ENCODE peak calls at places on chromosomes 5 and 9, in seven cellular contexts. P is posterior cingulate gyrus; K is T-helper 1 cell; N is GM03348; L is stimulated activated CD4-positive, alpha-beta T cell treated with anti-CD3 and anti-CD28 coated beads, Interleukin-1b, Interleukin-23, amount 100 ng/mL, for 24 hours; D is lower leg skin; C is stimulated activated CD8-positive, alpha-beta memory T cell treated with anti-CD3 and anti-CD28 coated beads, Interleukin-4, amount 100 ng/mL, for 1 hour. X is an unnamed sample.

GRCh38 chr5:35861718-35862117 is 5.0 kb downstream of the IL7R start:
- DNase-seq in P (no peak), K (no peak), N (no peak), L (no peak), D (no peak), C (no peak), X (no peak)

GRCh38 chr9:97889941-97890557 is 32.3 kb downstream of the TRMO start:
- DNase-seq in P (peak; percentile 24), K (peak; percentile 45), N (peak; percentile 61), L (peak; percentile 30), D (no peak), C (peak; percentile 40), X (peak; percentile 68)

GRCh38 chr9:129287595-129288305 is 109.7 kb upstream of the IER5L start:
- DNase-seq in P (no peak), K (no peak), N (peak; percentile 2), L (no peak), D (peak; percentile 78), C (no peak), X (no peak)

GRCh38 chr9:722388-722980 is 119.0 kb upstream of the DMRT1 start:
- DNase-seq in P (no peak), K (no peak), N (no peak), L (no peak), D (no peak), C (no peak), X (no peak)

GRCh38 chr5:94916619-94917018 is 298.1 kb downstream of the SLF1 start:
- DNase-seq in P (no peak), K (no peak), N (no peak), L (no peak), D (no peak), C (no peak), X (no peak)

GRCh38 chr9:111878946-111879345 is 17.7 kb upstream of the UGCG start:
- DNase-seq in P (no peak), K (no peak), N (no peak), L (no peak), D (no peak), C (no peak), X (no peak)

GRCh38 chr9:82105729-82106128 is 117.2 kb downstream of the SPATA31D1 start:
- DNase-seq in P (no peak), K (no peak), N (no peak), L (no peak), D (no peak), C (no peak), X (no peak)

GRCh38 chr5:123099514-123100151 is 10.6 kb downstream of the PRDM6 start:
- DNase-seq in P (no peak), K (no peak), N (no peak), L (no peak), D (no peak), C (no peak), X (peak; percentile 23)

GRCh38 chr5:126971455-126972019 is 58.8 kb downstream of the MARCHF3 start:
- DNase-seq in P (no peak), K (no peak), N (peak; percentile 36), L (no peak), D (no peak), C (no peak), X (no peak)

GRCh38 chr5:78320461-78320860 is 26.0 kb upstream of the AP3B1 start:
- DNase-seq in P (no peak), K (no peak), N (peak; percentile 46), L (no peak), D (no peak), C (no peak), X (peak; percentile 35)

GRCh38 chr5:177338251-177339106 is 13.0 kb downstream of the LMAN2 start:
- DNase-seq in P (no peak), K (no peak), N (no peak), L (no peak), D (no peak), C (no peak), X (no peak)

GRCh38 chr5:117455236-117456233 is 880.9 kb upstream of the SEMA6A start:
- DNase-seq in P (no peak), K (no peak), N (no peak), L (no peak), D (peak; percentile 79), C (no peak), X (no peak)

GRCh38 chr5:120103498-120103897 is 360.6 kb upstream of the PRR16 start:
- DNase-seq in P (no peak), K (no peak), N (no peak), L (no peak), D (no peak), C (no peak), X (no peak)

GRCh38 chr5:21709766-21710165 is 1143.4 kb downstream of the CDH12 start:
- DNase-seq in P (no peak), K (no peak), N (no peak), L (no peak), D (no peak), C (no peak), X (no peak)

GRCh38 chr9:114112325-114112724 is 13.2 kb upstream of the KIF12 start:
- DNase-seq in P (no peak), K (no peak), N (peak; percentile 46), L (no peak), D (no peak), C (no peak), X (no peak)

GRCh38 chr9:27430754-27431540 is 93.1 kb upstream of the IFNK start:
- DNase-seq in P (no peak), K (no peak), N (no peak), L (no peak), D (no peak), C (no peak), X (no peak)

GRCh38 chr9:94913550-94913949 is 187.1 kb downstream of the AOPEP start:
- DNase-seq in P (no peak), K (no peak), N (no peak), L (no peak), D (no peak), C (no peak), X (no peak)

GRCh38 chr5:107985144-107985543 is 314.4 kb upstream of the EFNA5 start:
- DNase-seq in P (no peak), K (no peak), N (no peak), L (no peak), D (no peak), C (no peak), X (no peak)

GRCh38 chr5:124669956-124670671 is 76.3 kb downstream of the ZNF608 start:
- DNase-seq in P (no peak), K (no peak), N (peak; percentile 48), L (no peak), D (no peak), C (no peak), X (no peak)

GRCh38 chr5:148255456-148255855 is 13.1 kb upstream of the SPINK13 start:
- DNase-seq in P (no peak), K (no peak), N (no peak), L (no peak), D (no peak), C (no peak), X (no peak)

GRCh38 chr5:125148706-125149105 is 402.3 kb upstream of the ZNF608 start:
- DNase-seq in P (no peak), K (no peak), N (no peak), L (no peak), D (no peak), C (no peak), X (no peak)

GRCh38 chr9:6993531-6993930 is 235.8 kb downstream of the KDM4C start:
- DNase-seq in P (no peak), K (no peak), N (no peak), L (no peak), D (no peak), C (no peak), X (no peak)

GRCh38 chr9:84296146-84296843 is 44.3 kb downstream of the SLC28A3 start:
- DNase-seq in P (no peak), K (no peak), N (peak; percentile 68), L (peak; percentile 19), D (no peak), C (no peak), X (peak; percentile 51)

GRCh38 chr9:129456549-129457324 is 164.2 kb downstream of the C9orf50 start:
- DNase-seq in P (no peak), K (no peak), N (no peak), L (no peak), D (no peak), C (no peak), X (no peak)

GRCh38 chr9:101479337-101480045 is 43.9 kb upstream of the ALDOB start:
- DNase-seq in P (no peak), K (no peak), N (no peak), L (no peak), D (no peak), C (no peak), X (no peak)

GRCh38 chr9:81522721-81523551 is 166.4 kb downstream of the TLE1 start:
- DNase-seq in P (no peak), K (no peak), N (peak; percentile 77), L (no peak), D (no peak), C (no peak), X (peak; percentile 16)

GRCh38 chr5:150585781-150586461 is 54.5 kb upstream of the SYNPO start:
- DNase-seq in P (no peak), K (no peak), N (no peak), L (no peak), D (no peak), C (no peak), X (no peak)

GRCh38 chr5:33254581-33254980 is 186.2 kb upstream of the TARS1 start:
- DNase-seq in P (no peak), K (no peak), N (no peak), L (no peak), D (no peak), C (no peak), X (no peak)

GRCh38 chr5:92641031-92641962 is 939.7 kb downstream of the NR2F1-AS1 start:
- DNase-seq in P (no peak), K (no peak), N (peak; percentile 12), L (no peak), D (no peak), C (no peak), X (no peak)

GRCh38 chr9:136248951-136249880 is 3.6 kb upstream of the QSOX2 start:
- DNase-seq in P (no peak), K (no peak), N (no peak), L (no peak), D (no peak), C (no peak), X (no peak)

GRCh38 chr9:112104401-112104800 is 70.7 kb downstream of the SUSD1 start:
- DNase-seq in P (no peak), K (no peak), N (no peak), L (no peak), D (no peak), C (no peak), X (no peak)

GRCh38 chr5:56814963-56815656 is at the start of gene MAP3K1:
- DNase-seq in P (peak; percentile 58), K (peak; percentile 84), N (peak; percentile 96), L (peak; percentile 63), D (peak; percentile 96), C (peak; percentile 63), X (peak; percentile 90)

GRCh38 chr5:164076571-164076970 is 571.2 kb downstream of the MAT2B start:
- DNase-seq in P (no peak), K (no peak), N (no peak), L (no peak), D (no peak), C (no peak), X (no peak)

GRCh38 chr9:4887556-4887955 is 94.8 kb downstream of the RCL1 start:
- DNase-seq in P (no peak), K (no peak), N (peak; percentile 40), L (no peak), D (no peak), C (no peak), X (no peak)

GRCh38 chr5:180618830-180619562 is 27.7 kb upstream of the SCGB3A1 start:
- DNase-seq in P (no peak), K (peak; percentile 21), N (peak; percentile 68), L (no peak), D (no peak), C (no peak), X (no peak)

GRCh38 chr5:114148253-114148652 is 213.6 kb upstream of the KCNN2 start:
- DNase-seq in P (no peak), K (no peak), N (no peak), L (no peak), D (no peak), C (no peak), X (no peak)

GRCh38 chr5:52840286-52841050 is 52.8 kb downstream of the ITGA1 start:
- DNase-seq in P (no peak), K (no peak), N (peak; percentile 42), L (no peak), D (no peak), C (no peak), X (no peak)

X was measured in GM13976.